ENCODE peak calls at places on chromosomes 5 and 9, in nine cellular contexts. A is mesothelial cell of epicardium, Y is cardiac fibroblast, K is astrocyte of the cerebellum, Z is SK-N-SH, E is ovary, B is cardiac muscle cell, U is mammary epithelial cell, R is dorsolateral prefrontal cortex. V is an unnamed sample.

GRCh38 chr5:123528878-123529277 is 16.9 kb downstream of the CSNK1G3 start:
- DNase-seq in E (no peak), Y (no peak), K (no peak), B (no peak), U (no peak), A (no peak), Z (no peak), R (no peak), V (no peak)

GRCh38 chr5:116738948-116739339 is 164.3 kb upstream of the SEMA6A start:
- DNase-seq in E (no peak), A (no peak), Y (no peak), U (no peak), B (peak), R (no peak), K (peak), Z (peak), V (no peak)

GRCh38 chr5:142819816-142820215 is 49.6 kb downstream of the ARHGAP26 start:
- DNase-seq in U (peak), E (no peak), K (no peak), R (no peak), B (peak), Y (peak), A (no peak), Z (no peak), V (no peak)

GRCh38 chr5:36438765-36439501 is 137.2 kb upstream of the RANBP3L start:
- DNase-seq in R (no peak), Y (no peak), K (no peak), B (no peak), A (no peak), Z (no peak), E (no peak), U (no peak), V (no peak)

GRCh38 chr5:58244819-58245478 is 214.9 kb downstream of the PLK2 start:
- DNase-seq in R (no peak), E (no peak), Y (no peak), K (no peak), Z (no peak), B (no peak), U (no peak), A (no peak), V (no peak)

GRCh38 chr9:32742296-32742695 is 41.0 kb upstream of the TMEM215 start:
- DNase-seq in Z (no peak), U (peak), E (no peak), Y (no peak), K (no peak), R (no peak), A (no peak), B (no peak), V (no peak)

GRCh38 chr5:173735691-173736090 is 119.2 kb upstream of the BOD1 start:
- DNase-seq in K (no peak), E (no peak), Z (no peak), R (no peak), A (no peak), U (no peak), Y (no peak), B (no peak), V (no peak)

GRCh38 chr9:126293522-126293889 is 33.1 kb upstream of the MVB12B start:
- DNase-seq in Y (no peak), Z (peak), U (no peak), B (no peak), K (no peak), E (no peak), R (no peak), A (no peak), V (no peak)

GRCh38 chr5:33223563-33224305 is 217.0 kb upstream of the TARS1 start:
- DNase-seq in A (no peak), K (no peak), U (no peak), R (no peak), Z (no peak), E (no peak), Y (peak), B (no peak), V (no peak)

GRCh38 chr5:126931968-126932622 is 98.3 kb downstream of the MARCHF3 start:
- DNase-seq in Z (no peak), E (no peak), Y (no peak), B (no peak), A (no peak), U (no peak), K (no peak), R (no peak), V (no peak)

GRCh38 chr5:56302027-56302426 is 68.9 kb upstream of the ANKRD55 start:
- DNase-seq in K (peak), Z (no peak), E (no peak), R (no peak), Y (no peak), B (no peak), U (no peak), A (no peak), V (no peak)

GRCh38 chr5:168578006-168578405 is 1.2 kb downstream of the PANK3 start:
- DNase-seq in A (no peak), Z (no peak), E (no peak), Y (peak), B (peak), U (peak), R (no peak), K (no peak), V (no peak)

GRCh38 chr9:73611072-73611471 is 459.4 kb downstream of the ANXA1 start:
- DNase-seq in K (no peak), E (no peak), Z (no peak), B (no peak), U (no peak), R (no peak), Y (no peak), A (no peak), V (no peak)

GRCh38 chr5:177147239-177147638 is 13.7 kb downstream of the NSD1 start:
- DNase-seq in Y (peak), B (peak), R (no peak), Z (no peak), K (no peak), U (no peak), A (no peak), E (no peak), V (no peak)

GRCh38 chr9:4973246-4973645 is 11.8 kb upstream of the JAK2 start:
- DNase-seq in Y (no peak), A (no peak), B (peak), E (no peak), K (no peak), U (no peak), Z (no peak), R (no peak), V (no peak)

GRCh38 chr5:115497200-115497599 is 47.4 kb downstream of the FEM1C start:
- DNase-seq in R (peak), A (no peak), Y (no peak), B (no peak), Z (no peak), K (no peak), U (no peak), E (no peak), V (no peak)

GRCh38 chr9:108386859-108387384 is 468.9 kb downstream of the ACTL7B start:
- DNase-seq in A (no peak), R (no peak), Y (peak), U (peak), E (no peak), Z (no peak), K (peak), B (peak), V (no peak)

GRCh38 chr5:96747718-96748117 is 60.0 kb downstream of the ERAP1 start:
- DNase-seq in U (no peak), R (no peak), Z (no peak), A (no peak), Y (no peak), B (no peak), K (no peak), E (no peak), V (no peak)

GRCh38 chr5:14574891-14575496 is 6.6 kb upstream of the OTULINL start:
- DNase-seq in Z (no peak), Y (no peak), A (no peak), E (no peak), R (no peak), B (no peak), K (no peak), U (no peak), V (no peak)

GRCh38 chr5:2698581-2698980 is 52.9 kb downstream of the IRX2 start:
- DNase-seq in Z (no peak), B (no peak), A (no peak), E (no peak), R (no peak), Y (no peak), K (no peak), U (no peak), V (no peak)

GRCh38 chr9:77952641-77953341 is 78.8 kb downstream of the GNAQ start:
- DNase-seq in E (no peak), Y (peak), U (peak), K (no peak), Z (no peak), A (no peak), R (no peak), B (peak), V (no peak)

GRCh38 chr5:122332589-122333555 is 20.8 kb downstream of the SNCAIP start:
- DNase-seq in R (no peak), B (no peak), U (no peak), E (no peak), Y (no peak), K (no peak), A (no peak), Z (no peak), V (no peak)

GRCh38 chr5:148336704-148337435 is 1.5 kb downstream of the SPINK9 start:
- DNase-seq in K (no peak), B (no peak), E (no peak), Y (no peak), U (peak), R (no peak), Z (no peak), A (no peak), V (no peak)

GRCh38 chr5:172935096-172935495 is 24.1 kb upstream of the RPL26L1 start:
- DNase-seq in Y (no peak), K (no peak), B (no peak), A (no peak), U (no peak), Z (no peak), R (no peak), E (no peak), V (no peak)

GRCh38 chr9:111023090-111023489 is 15.2 kb downstream of the LPAR1 start:
- DNase-seq in B (no peak), U (no peak), Z (no peak), Y (no peak), E (no peak), K (no peak), R (no peak), A (no peak), V (no peak)

GRCh38 chr5:151388960-151389359 is 41.6 kb upstream of the SLC36A2 start:
- DNase-seq in Y (no peak), B (no peak), A (no peak), U (no peak), E (no peak), K (no peak), Z (no peak), R (no peak), V (no peak)

GRCh38 chr9:131856105-131856504 is 116.2 kb upstream of the RAPGEF1 start:
- DNase-seq in Y (no peak), U (no peak), B (no peak), K (no peak), Z (no peak), A (no peak), R (no peak), E (no peak), V (no peak)
- TF ChIP-seq CTCF in Y (no peak), U (no peak), B (no peak), K (peak), Z (no peak), A (no peak), R (no peak), E (no peak), V (peak)

DNA sequence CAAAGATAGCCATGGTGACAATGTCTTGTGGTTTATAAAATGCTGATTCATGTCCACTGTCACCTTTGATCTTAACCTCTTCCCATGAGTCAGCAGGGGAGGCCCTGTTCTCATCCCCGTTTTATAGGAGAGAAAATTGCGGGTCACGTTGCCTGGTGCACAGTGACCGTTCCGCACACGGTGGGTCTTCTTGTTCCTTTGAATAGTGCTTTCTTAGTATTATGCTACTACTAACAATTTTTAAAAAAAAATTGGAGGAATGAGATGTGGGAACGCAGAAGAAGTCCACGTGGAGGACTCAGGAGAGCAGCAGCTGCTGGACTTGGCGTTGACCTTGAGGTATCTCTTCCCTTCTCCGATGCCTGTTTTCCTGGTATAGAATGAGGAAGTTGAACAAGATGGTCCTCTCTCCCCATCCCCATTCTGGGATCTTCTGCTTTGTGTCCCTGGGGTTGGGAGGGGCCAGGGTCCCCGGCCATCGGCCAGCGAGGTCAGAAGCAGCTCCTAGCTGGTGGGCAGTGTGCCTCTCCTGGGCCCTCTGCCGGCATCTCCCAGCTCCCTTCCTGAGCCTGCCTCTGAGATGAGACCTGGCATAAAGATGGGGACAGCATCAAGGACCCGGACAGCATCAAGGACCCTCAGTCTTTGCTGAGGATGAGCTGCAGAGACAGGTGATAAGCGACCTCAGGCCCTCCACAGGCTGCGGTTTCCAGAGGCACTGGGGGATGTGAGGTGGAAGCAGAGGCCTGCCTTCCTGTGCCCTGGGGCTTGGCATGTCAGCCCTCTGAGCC is 143.9 kb downstream of the C9orf50 start:
- DNase-seq in R (no peak), B (no peak), Y (peak), A (no peak), Z (no peak), U (no peak), K (no peak), E (no peak), V (no peak)
- TF ChIP-seq CTCF in R (no peak), B (no peak), Y (no peak), A (no peak), Z (no peak), U (no peak), K (no peak), E (no peak), V (no peak)

GRCh38 chr9:87827341-87827740 is 55.3 kb upstream of the SPATA31E1 start:
- DNase-seq in Y (no peak), K (peak), A (no peak), Z (no peak), B (no peak), U (peak), E (no peak), R (no peak), V (no peak)

GRCh38 chr9:87824886-87825285 is 57.8 kb upstream of the SPATA31E1 start:
- DNase-seq in Y (no peak), B (no peak), U (no peak), E (no peak), A (no peak), R (no peak), K (no peak), Z (no peak), V (no peak)

GRCh38 chr9:87829756-87830155 is 52.9 kb upstream of the SPATA31E1 start:
- DNase-seq in E (no peak), Y (peak), Z (no peak), U (no peak), R (no peak), B (no peak), A (no peak), K (peak), V (no peak)

GRCh38 chr9:87826331-87826730 is 56.3 kb upstream of the SPATA31E1 start:
- DNase-seq in R (no peak), A (no peak), K (no peak), E (no peak), Z (no peak), Y (no peak), B (no peak), U (no peak), V (no peak)

DNA sequence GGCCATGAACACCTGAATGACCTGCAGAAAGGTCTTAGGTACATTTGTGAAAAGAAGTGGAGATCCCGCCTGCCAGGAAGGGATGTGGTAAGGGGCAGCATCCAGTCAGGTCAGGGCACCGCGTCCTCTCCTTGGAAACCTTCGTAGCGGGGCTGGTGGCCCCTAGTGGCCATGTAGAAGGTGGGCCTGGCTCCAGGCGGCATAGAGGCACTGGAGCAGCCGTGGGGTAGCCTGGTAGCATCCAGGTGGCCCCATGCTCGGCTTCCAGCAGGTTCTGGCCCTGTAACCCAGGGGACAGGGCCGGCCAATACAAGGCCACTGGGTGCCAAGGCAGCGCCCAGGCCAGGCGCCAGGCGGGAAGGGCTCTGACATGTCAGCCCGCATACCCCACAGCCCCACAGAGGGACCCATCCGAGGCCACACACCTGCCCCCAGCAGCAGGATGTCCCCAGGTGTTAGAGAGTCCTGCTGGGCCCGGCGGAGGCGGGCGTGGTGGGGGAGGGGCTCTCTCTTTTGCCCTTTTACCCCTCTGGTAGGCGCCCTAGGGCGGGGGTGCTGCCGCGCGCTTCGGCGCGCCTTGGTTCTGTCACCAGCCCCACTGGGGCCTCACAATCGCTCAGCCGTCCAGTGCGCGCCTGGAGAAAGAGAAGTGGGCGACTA is 58.3 kb upstream of the SPATA31E1 start:
- DNase-seq in B (no peak), K (no peak), R (no peak), A (no peak), Z (no peak), U (no peak), Y (no peak), E (no peak), V (no peak)
- TF ChIP-seq CTCF in B (no peak), K (no peak), R (no peak), A (no peak), Z (no peak), U (no peak), Y (no peak), E (no peak), V (no peak)

DNA sequence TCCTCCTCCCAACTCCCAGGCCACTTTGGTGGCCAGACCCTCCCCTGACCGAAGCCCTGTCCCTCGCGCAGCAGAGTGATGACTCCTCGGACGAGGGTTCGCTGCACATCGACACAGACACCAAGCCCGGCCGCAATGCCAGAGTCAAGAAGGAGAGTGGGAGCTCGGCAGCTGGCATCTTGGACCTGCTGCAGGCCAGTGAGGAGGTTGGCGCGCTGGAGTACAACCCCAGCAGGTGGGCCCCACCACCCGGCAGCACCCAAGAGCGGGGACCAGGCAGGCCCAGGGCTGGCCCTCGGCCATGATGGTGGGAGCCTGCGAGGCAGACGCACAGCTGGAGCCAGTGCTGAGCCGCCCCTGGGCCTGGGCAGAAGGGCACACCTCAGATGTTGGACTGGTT is 90.6 kb downstream of the PHF2 start:
- DNase-seq in U (no peak), K (no peak), R (peak), Y (no peak), Z (no peak), A (no peak), B (no peak), E (peak), V (no peak)
- TF ChIP-seq CTCF in U (no peak), K (no peak), R (no peak), Y (no peak), Z (no peak), A (no peak), B (no peak), E (no peak), V (no peak)

GRCh38 chr5:98454904-98455303 is 318.6 kb upstream of the RGMB start:
- DNase-seq in Y (peak), U (peak), A (no peak), Z (no peak), E (no peak), B (peak), K (peak), R (no peak), V (no peak)
- TF ChIP-seq CTCF in Y (peak), U (peak), A (no peak), Z (peak), E (no peak), B (peak), K (peak), R (peak), V (no peak)

DNA sequence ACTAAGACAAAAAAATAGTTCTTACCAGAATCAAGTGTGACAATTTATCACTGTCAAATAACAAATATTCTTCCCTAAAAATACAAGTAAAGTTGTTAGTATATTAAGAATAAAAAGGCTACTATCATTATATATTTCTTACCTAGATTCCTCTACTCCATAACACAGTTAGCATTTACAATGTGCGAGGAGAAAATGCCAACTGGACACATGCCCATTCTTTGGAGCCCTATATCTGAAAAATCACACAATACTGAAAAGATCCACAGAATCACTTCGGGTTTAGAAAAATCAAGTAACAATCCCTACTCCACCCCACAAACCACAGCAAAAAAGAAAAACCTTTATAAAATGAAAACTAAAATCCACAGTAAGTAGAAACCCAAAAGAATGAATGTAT is 70.9 kb downstream of the PKD2L2 start:
- DNase-seq in Z (no peak), R (no peak), A (no peak), U (no peak), E (no peak), B (peak), K (no peak), Y (no peak), V (no peak)
- TF ChIP-seq CTCF in Z (no peak), R (no peak), A (no peak), U (no peak), E (no peak), B (no peak), K (no peak), Y (no peak), V (no peak)

V was measured in nephron progenitor cell.